ENCODE peak calls at places on chromosomes 16 and 17, in four cellular contexts. P is H1, G is mesenchymal stem cell, D is neuronal stem cell. K is an unnamed sample.

GRCh38 chr16:27932542-27933178 is 130.9 kb downstream of the GSG1L start:
- DNase-seq in P (no peak), G (no peak), D (no peak), K (no peak)

GRCh38 chr17:65438708-65439294 is 122.6 kb downstream of the AXIN2 start:
- DNase-seq in P (no peak), G (peak), D (no peak), K (no peak)

GRCh38 chr17:48187867-48188608 is 80.5 kb downstream of the SNX11 start:
- DNase-seq in P (no peak), G (no peak), D (no peak), K (no peak)

GRCh38 chr17:17811381-17812210 is 25.2 kb downstream of the SREBF1 start:
- DNase-seq in P (no peak), G (peak), D (no peak), K (peak)

GRCh38 chr17:43579570-43580140 is 33.5 kb upstream of the ETV4 start:
- DNase-seq in P (no peak), G (peak), D (no peak), K (no peak)

GRCh38 chr16:56242740-56243139 is 51.5 kb downstream of the GNAO1 start:
- DNase-seq in P (no peak), G (no peak), D (no peak), K (no peak)

GRCh38 chr17:80845121-80845862 is 146.3 kb upstream of the CHMP6 start:
- DNase-seq in P (no peak), G (no peak), D (no peak), K (no peak)

GRCh38 chr17:68101992-68102758 is 66.6 kb downstream of the KPNA2 start:
- DNase-seq in P (no peak), G (peak), D (no peak), K (no peak)

GRCh38 chr17:9576521-9577401 is at the start of gene CFAP52:
- DNase-seq in P (peak), G (peak), D (peak), K (peak)

GRCh38 chr16:68373528-68374250 is 62.9 kb downstream of the PRMT7 start:
- DNase-seq in P (no peak), G (no peak), D (no peak), K (no peak)

GRCh38 chr16:19162085-19162484 is 6.0 kb upstream of the SYT17 start:
- DNase-seq in P (no peak), G (peak), D (no peak), K (no peak)

GRCh38 chr16:63005356-63005755 is 969.1 kb upstream of the CDH8 start:
- DNase-seq in P (no peak), G (no peak), D (no peak), K (no peak)

GRCh38 chr17:79683365-79683764 is 47.4 kb upstream of the ENPP7 start:
- DNase-seq in P (no peak), G (no peak), D (no peak), K (no peak)

GRCh38 chr16:3999890-4000325 is 116.3 kb downstream of the ADCY9 start:
- DNase-seq in P (no peak), G (peak), D (no peak), K (no peak)

GRCh38 chr16:82156761-82157654 is 13.0 kb downstream of the MPHOSPH6 start:
- DNase-seq in P (no peak), G (peak), D (no peak), K (no peak)

GRCh38 chr17:9308069-9308468 is 267.6 kb downstream of the STX8 start:
- DNase-seq in P (no peak), G (peak), D (no peak), K (peak)

GRCh38 chr17:6843241-6843890 is 11.8 kb upstream of the TEKT1 start:
- DNase-seq in P (no peak), G (peak), D (peak), K (no peak)

DNA sequence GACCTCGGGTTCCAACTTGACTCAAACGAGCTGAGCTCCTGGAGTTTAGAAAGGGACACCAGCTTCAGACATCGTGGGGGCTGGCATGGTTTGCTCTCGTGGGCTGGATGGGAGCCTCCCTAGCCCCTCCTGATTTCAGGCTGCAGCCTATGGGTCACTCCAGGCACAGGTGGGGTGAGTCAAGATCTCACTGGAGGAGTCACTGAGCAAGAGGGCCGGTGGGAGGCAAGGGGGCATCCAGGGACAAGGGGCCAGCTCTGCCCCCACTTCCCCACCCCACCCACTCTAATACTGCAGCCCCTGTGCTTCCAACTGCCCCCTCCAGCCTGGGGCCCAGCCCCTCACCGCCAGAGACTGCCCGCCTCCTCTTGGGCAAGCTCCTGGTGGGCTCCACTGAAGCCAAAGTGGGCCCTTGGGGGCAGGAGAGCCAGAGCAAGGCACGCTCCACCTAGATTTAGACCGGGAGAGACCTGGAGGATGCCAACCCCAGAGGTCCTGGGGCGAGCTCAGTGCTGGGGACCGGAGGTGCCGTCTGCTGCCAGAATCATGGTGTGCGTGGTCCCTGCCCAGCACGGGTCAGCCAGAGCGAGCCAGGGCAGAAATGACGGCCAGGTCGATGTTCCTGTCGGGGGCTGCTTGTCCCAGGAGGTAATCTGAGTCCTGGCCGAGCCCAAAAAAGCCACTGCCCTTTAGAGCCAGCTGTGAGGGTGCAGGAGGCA is 6.4 kb downstream of the SLC16A3 start:
- DNase-seq in P (no peak), G (no peak), D (no peak), K (no peak)
- H3K4ac ChIP-seq in P (no peak), G (no peak), D (no peak), K (no peak)

GRCh38 chr16:73233423-73233762 is 185.5 kb upstream of the ZFHX3 start:
- DNase-seq in P (no peak), G (no peak), D (no peak), K (no peak)
- H2BK15ac ChIP-seq in P (no peak), G (no peak), D (no peak), K (no peak)

GRCh38 chr16:64092284-64092683 is 1029.6 kb downstream of the CDH11 start:
- DNase-seq in P (no peak), G (peak), D (no peak), K (no peak)

GRCh38 chr16:64088838-64089237 is 1033.0 kb downstream of the CDH11 start:
- DNase-seq in P (no peak), G (no peak), D (no peak), K (no peak)

GRCh38 chr16:64090327-64090726 is 1031.5 kb downstream of the CDH11 start:
- DNase-seq in P (no peak), G (no peak), D (no peak), K (no peak)

GRCh38 chr16:64085291-64085690 is 1036.6 kb downstream of the CDH11 start:
- DNase-seq in P (no peak), G (no peak), D (no peak), K (no peak)

GRCh38 chr16:64089697-64090096 is 1032.2 kb downstream of the CDH11 start:
- DNase-seq in P (no peak), G (peak), D (peak), K (peak)
- H2BK12ac ChIP-seq in P (no peak), G (no peak), D (no peak), K (no peak)

GRCh38 chr17:19311016-19311415 is 51.5 kb downstream of the B9D1 start:
- DNase-seq in P (no peak), G (no peak), D (no peak), K (no peak)

GRCh38 chr17:19313066-19313745 is 49.3 kb downstream of the B9D1 start:
- DNase-seq in P (no peak), G (no peak), D (no peak), K (no peak)

GRCh38 chr17:19311421-19312215 is 50.9 kb downstream of the B9D1 start:
- DNase-seq in P (no peak), G (no peak), D (no peak), K (no peak)

GRCh38 chr17:19313746-19314651 is 48.5 kb downstream of the B9D1 start:
- DNase-seq in P (no peak), G (no peak), D (no peak), K (no peak)

GRCh38 chr17:19312406-19312805 is 50.1 kb downstream of the B9D1 start:
- DNase-seq in P (no peak), G (no peak), D (no peak), K (no peak)
- H3K4ac ChIP-seq in P (no peak), G (no peak), D (no peak), K (no peak)

GRCh38 chr17:60086822-60087591 is 8.3 kb upstream of the HEATR6 start:
- DNase-seq in P (peak), G (peak), D (no peak), K (no peak)

GRCh38 chr17:60087882-60088669 is 9.4 kb upstream of the HEATR6 start:
- DNase-seq in P (no peak), G (no peak), D (no peak), K (peak)

GRCh38 chr17:60091109-60091508 is 12.4 kb upstream of the HEATR6 start:
- DNase-seq in P (no peak), G (no peak), D (no peak), K (no peak)

GRCh38 chr17:60090412-60090811 is 11.7 kb upstream of the HEATR6 start:
- DNase-seq in P (no peak), G (no peak), D (no peak), K (no peak)

DNA sequence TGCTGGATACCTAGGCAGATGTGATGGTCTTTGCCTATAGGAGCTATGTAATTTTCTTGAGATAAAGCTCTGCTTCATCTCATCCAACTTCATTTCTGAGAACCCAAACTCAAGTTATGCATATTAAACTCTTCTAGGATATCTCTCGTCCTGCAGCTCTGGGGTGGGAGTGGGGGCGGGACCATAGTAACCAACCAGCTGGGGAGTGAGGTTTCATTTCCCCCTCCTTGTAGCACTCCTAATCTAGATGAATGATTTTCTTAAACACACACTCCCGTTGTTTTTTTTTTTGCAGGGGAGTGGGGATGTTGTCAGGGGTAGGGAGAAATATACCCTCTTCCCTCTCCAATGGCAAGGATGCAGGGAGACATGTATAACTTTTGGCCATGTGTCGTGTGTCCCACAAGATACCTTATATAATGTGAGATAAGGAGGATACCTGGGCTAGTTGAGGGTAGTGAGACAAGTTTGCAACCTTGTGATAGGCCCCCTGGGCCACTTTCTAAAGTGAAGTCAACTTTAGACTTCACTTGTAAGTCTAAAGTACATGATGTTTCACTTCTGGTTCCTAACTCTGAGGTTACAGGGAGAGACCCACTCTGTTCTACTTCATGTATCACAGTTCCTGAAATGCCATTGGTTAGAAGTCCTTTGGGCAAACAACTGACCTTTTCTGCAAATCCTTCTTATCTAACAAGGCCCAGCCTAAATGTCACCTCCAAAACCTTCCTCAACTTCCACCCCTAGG is 10.6 kb upstream of the HEATR6 start:
- DNase-seq in P (no peak), G (no peak), D (no peak), K (no peak)
- H2BK15ac ChIP-seq in P (no peak), G (no peak), D (no peak), K (no peak)

GRCh38 chr16:78594191-78594590 is 494.7 kb downstream of the WWOX start:
- DNase-seq in P (no peak), G (no peak), D (no peak), K (no peak)

GRCh38 chr16:78598186-78598585 is 498.7 kb downstream of the WWOX start:
- DNase-seq in P (no peak), G (no peak), D (no peak), K (no peak)

GRCh38 chr16:78599271-78599670 is 499.8 kb downstream of the WWOX start:
- DNase-seq in P (no peak), G (no peak), D (no peak), K (no peak)

GRCh38 chr16:78596996-78597422 is 497.6 kb downstream of the WWOX start:
- DNase-seq in P (no peak), G (no peak), D (no peak), K (no peak)

GRCh38 chr16:78596348-78596995 is 497.0 kb downstream of the WWOX start:
- DNase-seq in P (no peak), G (no peak), D (no peak), K (no peak)
- H2BK12ac ChIP-seq in P (no peak), G (no peak), D (no peak), K (no peak)

DNA sequence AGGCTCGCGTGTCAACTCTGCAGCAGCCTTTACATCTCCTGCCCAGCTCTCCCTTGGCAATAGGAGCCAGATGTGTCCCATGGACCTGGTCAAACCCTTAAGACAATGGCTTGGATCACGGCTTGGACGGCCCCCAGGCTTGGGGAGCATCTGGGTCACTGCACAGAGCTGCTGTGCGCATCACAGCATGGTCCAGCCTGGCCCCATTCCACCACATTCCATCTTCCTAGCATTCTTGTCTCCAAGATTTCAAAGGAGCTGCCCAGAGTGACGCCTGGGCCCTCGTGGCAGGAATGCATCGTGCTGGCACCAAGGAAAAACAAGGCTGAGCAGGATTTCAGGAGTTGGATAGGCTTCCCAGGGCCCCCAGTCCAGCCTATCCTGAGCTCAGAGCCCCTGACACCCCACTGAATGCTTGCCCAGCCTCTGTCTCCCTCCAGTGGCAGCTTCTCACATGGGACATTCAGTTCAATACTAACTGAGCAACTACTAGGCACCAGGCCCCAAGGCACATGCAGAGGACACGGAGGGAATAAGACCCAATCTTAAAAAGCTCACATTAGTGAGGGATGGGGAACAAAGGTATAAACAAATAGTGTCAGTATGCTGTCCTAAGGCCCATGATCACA is 34.3 kb downstream of the TK2 start:
- DNase-seq in P (peak), G (peak), D (no peak), K (peak)
- H3K4ac ChIP-seq in P (no peak), G (peak), D (peak), K (no peak)

GRCh38 chr16:47643610-47644009 is 182.5 kb downstream of the PHKB start:
- DNase-seq in P (no peak), G (peak), D (no peak), K (no peak)

GRCh38 chr16:47646914-47647313 is 185.8 kb downstream of the PHKB start:
- DNase-seq in P (no peak), G (no peak), D (no peak), K (no peak)

GRCh38 chr16:47644166-47644565 is 183.0 kb downstream of the PHKB start:
- DNase-seq in P (no peak), G (peak), D (no peak), K (no peak)

DNA sequence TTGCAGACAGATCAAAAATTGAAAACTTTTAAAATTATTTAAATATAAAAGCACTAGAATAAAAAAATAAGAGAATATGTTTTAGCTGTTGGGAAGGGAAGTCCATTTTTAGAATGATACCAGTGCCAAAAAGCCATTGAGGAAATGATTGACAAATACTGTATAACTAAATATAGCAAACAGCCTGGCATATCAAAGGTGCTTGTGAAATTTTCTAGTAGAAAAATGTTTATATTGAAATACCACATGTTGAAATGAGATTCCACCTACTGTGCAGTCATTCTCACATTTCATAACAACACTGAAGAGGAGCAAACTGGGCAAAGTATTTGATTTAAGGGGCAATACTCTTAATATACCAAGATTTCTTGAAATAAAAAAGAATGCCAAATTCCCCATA is 183.5 kb downstream of the PHKB start:
- DNase-seq in P (no peak), G (peak), D (no peak), K (no peak)
- H2BK15ac ChIP-seq in P (no peak), G (no peak), D (no peak), K (no peak)